ENCODE peak calls at places on chromosome 20, in nine cellular contexts. E, D, R, N, G, Z, S, I and W are unnamed samples.

GRCh38 chr20:40980106-40980827 is 48.4 kb upstream of the TOP1 start:
- DNase-seq in E (no peak), D (no peak), R (no peak), N (no peak), G (no peak), Z (no peak), S (no peak), I (no peak), W (peak; percentile 24)

GRCh38 chr20:59006864-59007757 is at the start of gene CTSZ:
- DNase-seq in E (no peak), D (no peak), R (no peak), N (peak; percentile 35), G (peak; percentile 61), Z (peak; percentile 92), S (peak; percentile 17), I (no peak), W (peak; percentile 18)

GRCh38 chr20:35506179-35506578 is 23.3 kb downstream of the C20orf173 start:
- DNase-seq in E (no peak), D (no peak), R (no peak), N (no peak), G (no peak), Z (no peak), S (no peak), I (no peak), W (no peak)

GRCh38 chr20:17394411-17394810 is 136.8 kb downstream of the BFSP1 start:
- DNase-seq in E (no peak), D (no peak), R (no peak), N (no peak), G (no peak), Z (no peak), S (no peak), I (no peak), W (no peak)

GRCh38 chr20:1437222-1437904 is 29.3 kb downstream of the NSFL1C start:
- DNase-seq in E (peak; percentile 78), D (peak; percentile 69), R (peak; percentile 17), N (peak; percentile 53), G (peak; percentile 82), Z (no peak), S (peak; percentile 80), I (peak; percentile 68), W (peak; percentile 83)

GRCh38 chr20:57210054-57210910 is 56.2 kb downstream of the BMP7 start:
- DNase-seq in E (no peak), D (no peak), R (no peak), N (no peak), G (no peak), Z (no peak), S (no peak), I (no peak), W (no peak)

GRCh38 chr20:48769111-48769879 is 58.5 kb downstream of the PREX1 start:
- DNase-seq in E (no peak), D (no peak), R (no peak), N (peak; percentile 66), G (no peak), Z (no peak), S (peak; percentile 61), I (no peak), W (no peak)

GRCh38 chr20:22462975-22463914 is 121.1 kb downstream of the FOXA2 start:
- DNase-seq in E (no peak), D (peak; percentile 97), R (no peak), N (no peak), G (no peak), Z (no peak), S (no peak), I (peak; percentile 59), W (no peak)

GRCh38 chr20:39210331-39211074 is 248.4 kb downstream of the DHX35 start:
- DNase-seq in E (no peak), D (no peak), R (no peak), N (no peak), G (no peak), Z (no peak), S (no peak), I (no peak), W (no peak)

GRCh38 chr20:56458227-56458821 is 10.1 kb upstream of the RTF2 start:
- DNase-seq in E (no peak), D (no peak), R (no peak), N (no peak), G (no peak), Z (no peak), S (no peak), I (peak; percentile 2), W (no peak)

GRCh38 chr20:35681953-35682352 is 17.2 kb downstream of the NFS1 start:
- DNase-seq in E (no peak), D (no peak), R (no peak), N (no peak), G (no peak), Z (no peak), S (no peak), I (no peak), W (no peak)

GRCh38 chr20:63833776-63834544 is 2.9 kb upstream of the ZBTB46 start:
- DNase-seq in E (no peak), D (no peak), R (no peak), N (no peak), G (no peak), Z (peak; percentile 86), S (no peak), I (no peak), W (no peak)

GRCh38 chr20:25191689-25192088 is 3.8 kb upstream of the ENTPD6 start:
- DNase-seq in E (no peak), D (no peak), R (no peak), N (no peak), G (no peak), Z (no peak), S (no peak), I (no peak), W (no peak)

GRCh38 chr20:10523438-10523837 is 88.3 kb downstream of the SLX4IP start:
- DNase-seq in E (no peak), D (peak; percentile 62), R (no peak), N (no peak), G (no peak), Z (no peak), S (no peak), I (peak; percentile 37), W (no peak)

GRCh38 chr20:23091741-23092408 is 5.8 kb upstream of the CD93 start:
- DNase-seq in E (no peak), D (no peak), R (no peak), N (no peak), G (no peak), Z (no peak), S (no peak), I (no peak), W (no peak)

GRCh38 chr20:25750765-25751696 is 54.4 kb upstream of the ZNF337 start:
- DNase-seq in E (peak; percentile 7), D (peak; percentile 25), R (no peak), N (peak; percentile 27), G (peak; percentile 59), Z (no peak), S (peak; percentile 45), I (peak; percentile 51), W (peak; percentile 10)

GRCh38 chr20:16119909-16120308 is 453.3 kb downstream of the KIF16B start:
- DNase-seq in E (no peak), D (no peak), R (no peak), N (no peak), G (no peak), Z (no peak), S (no peak), I (no peak), W (no peak)

GRCh38 chr20:59207742-59208357 is 44.2 kb downstream of the ZNF831 start:
- DNase-seq in E (no peak), D (peak; percentile 2), R (no peak), N (peak; percentile 64), G (peak; percentile 86), Z (no peak), S (peak; percentile 79), I (peak; percentile 54), W (no peak)

GRCh38 chr20:5000263-5001173 is 792 bp downstream of the SLC23A2 start:
- DNase-seq in E (no peak), D (peak; percentile 59), R (no peak), N (peak; percentile 13), G (peak; percentile 41), Z (no peak), S (no peak), I (peak; percentile 48), W (no peak)

GRCh38 chr20:2872304-2873009 is 824 bp upstream of the PTPRA start:
- DNase-seq in E (no peak), D (peak; percentile 59), R (no peak), N (peak; percentile 65), G (peak; percentile 77), Z (no peak), S (peak; percentile 70), I (peak; percentile 41), W (no peak)

GRCh38 chr20:38144608-38145093 is 20.4 kb downstream of the TGM2 start:
- DNase-seq in E (no peak), D (no peak), R (no peak), N (no peak), G (no peak), Z (no peak), S (no peak), I (no peak), W (no peak)

GRCh38 chr20:19783966-19784401 is 25.9 kb downstream of the RIN2 start:
- DNase-seq in E (no peak), D (peak; percentile 58), R (no peak), N (no peak), G (no peak), Z (no peak), S (no peak), I (no peak), W (peak; percentile 18)

GRCh38 chr20:18388860-18389259 is 78.0 kb downstream of the DZANK1 start:
- DNase-seq in E (no peak), D (no peak), R (no peak), N (no peak), G (no peak), Z (no peak), S (no peak), I (no peak), W (no peak)

GRCh38 chr20:2694519-2694918 is 1.9 kb downstream of the EBF4 start:
- DNase-seq in E (no peak), D (no peak), R (no peak), N (no peak), G (no peak), Z (peak; percentile 77), S (no peak), I (no peak), W (no peak)